ENCODE peak calls at places on chromosomes 6 and 20, in four cellular contexts. One of them, this sample, is unnamed.

GRCh38 chr20:44688053-44688625 is 27.0 kb upstream of the CCN5 start:
- DNase-seq in astrocyte: no peak
- DNase-seq in heart left ventricle: no peak
- DNase-seq in AG04450: no peak
- DNase-seq in this sample: no peak

GRCh38 chr6:18099501-18099900 is 23.0 kb downstream of the NHLRC1 start:
- DNase-seq in astrocyte: peak; percentile 32
- DNase-seq in heart left ventricle: no peak
- DNase-seq in AG04450: no peak
- DNase-seq in this sample: no peak

GRCh38 chr6:90530882-90531281 is 56.0 kb downstream of the MAP3K7 start:
- DNase-seq in astrocyte: no peak
- DNase-seq in heart left ventricle: no peak
- DNase-seq in AG04450: no peak
- DNase-seq in this sample: no peak

GRCh38 chr6:79861023-79861422 is 86.3 kb downstream of the ELOVL4 start:
- DNase-seq in astrocyte: no peak
- DNase-seq in heart left ventricle: no peak
- DNase-seq in AG04450: no peak
- DNase-seq in this sample: no peak

GRCh38 chr6:81911446-81911845 is 159.0 kb upstream of the TENT5A start:
- DNase-seq in astrocyte: no peak
- DNase-seq in heart left ventricle: no peak
- DNase-seq in AG04450: no peak
- DNase-seq in this sample: no peak

GRCh38 chr6:152295920-152296319 is 341.2 kb downstream of the SYNE1 start:
- DNase-seq in astrocyte: no peak
- DNase-seq in heart left ventricle: no peak
- DNase-seq in AG04450: no peak
- DNase-seq in this sample: no peak

GRCh38 chr6:165181951-165182414 is 127.4 kb downstream of the C6orf118 start:
- DNase-seq in astrocyte: peak; percentile 88
- DNase-seq in heart left ventricle: no peak
- DNase-seq in AG04450: no peak
- DNase-seq in this sample: peak; percentile 69

GRCh38 chr6:28357036-28357435 is 7.3 kb downstream of the ZKSCAN3 start:
- DNase-seq in astrocyte: peak; percentile 40
- DNase-seq in heart left ventricle: no peak
- DNase-seq in AG04450: no peak
- DNase-seq in this sample: no peak

GRCh38 chr6:73180718-73181619 is 44.3 kb downstream of the KHDC1L start:
- DNase-seq in astrocyte: peak; percentile 66
- DNase-seq in heart left ventricle: no peak
- DNase-seq in AG04450: peak; percentile 44
- DNase-seq in this sample: peak; percentile 80

GRCh38 chr6:155909710-155910109 is 454.1 kb upstream of the NOX3 start:
- DNase-seq in astrocyte: no peak
- DNase-seq in heart left ventricle: no peak
- DNase-seq in AG04450: no peak
- DNase-seq in this sample: no peak

GRCh38 chr6:25637946-25638345 is 14.1 kb upstream of the SCGN start:
- DNase-seq in astrocyte: no peak
- DNase-seq in heart left ventricle: no peak
- DNase-seq in AG04450: no peak
- DNase-seq in this sample: no peak

GRCh38 chr6:37155394-37156312 is 14.3 kb upstream of the PIM1 start:
- DNase-seq in astrocyte: peak; percentile 50
- DNase-seq in heart left ventricle: no peak
- DNase-seq in AG04450: no peak
- DNase-seq in this sample: no peak

GRCh38 chr6:129748212-129748900 is 38.4 kb upstream of the ARHGAP18 start:
- DNase-seq in astrocyte: peak; percentile 30
- DNase-seq in heart left ventricle: peak; percentile 27
- DNase-seq in AG04450: no peak
- DNase-seq in this sample: peak; percentile 57

GRCh38 chr6:48743738-48744137 is 632.7 kb upstream of the PTCHD4 start:
- DNase-seq in astrocyte: peak; percentile 21
- DNase-seq in heart left ventricle: no peak
- DNase-seq in AG04450: no peak
- DNase-seq in this sample: no peak

GRCh38 chr6:29602564-29603361 is 17.8 kb downstream of the OR2H2 start:
- DNase-seq in astrocyte: peak; percentile 6
- DNase-seq in heart left ventricle: no peak
- DNase-seq in AG04450: peak; percentile 3
- DNase-seq in this sample: no peak

GRCh38 chr6:35087361-35088280 is 53.5 kb downstream of the TCP11 start:
- DNase-seq in astrocyte: no peak
- DNase-seq in heart left ventricle: peak; percentile 16
- DNase-seq in AG04450: no peak
- DNase-seq in this sample: no peak

GRCh38 chr20:61668064-61668463 is 397.6 kb downstream of the TAF4 start:
- DNase-seq in astrocyte: no peak
- DNase-seq in heart left ventricle: no peak
- DNase-seq in AG04450: no peak
- DNase-seq in this sample: no peak

GRCh38 chr20:19745106-19745505 is 13.0 kb upstream of the RIN2 start:
- DNase-seq in astrocyte: no peak
- DNase-seq in heart left ventricle: no peak
- DNase-seq in AG04450: no peak
- DNase-seq in this sample: no peak

GRCh38 chr20:15241696-15242095 is 904.3 kb upstream of the FLRT3 start:
- DNase-seq in astrocyte: peak; percentile 27
- DNase-seq in heart left ventricle: no peak
- DNase-seq in AG04450: no peak
- DNase-seq in this sample: peak; percentile 36

GRCh38 chr20:7195704-7196103 is 428.2 kb downstream of the BMP2 start:
- DNase-seq in astrocyte: peak; percentile 94
- DNase-seq in heart left ventricle: peak; percentile 30
- DNase-seq in AG04450: no peak
- DNase-seq in this sample: peak; percentile 13

GRCh38 chr6:145704153-145704781 is 31.1 kb downstream of the EPM2A start:
- DNase-seq in astrocyte: no peak
- DNase-seq in heart left ventricle: no peak
- DNase-seq in AG04450: no peak
- DNase-seq in this sample: peak; percentile 17

GRCh38 chr20:44334306-44334705 is 2.5 kb upstream of the R3HDML start:
- DNase-seq in astrocyte: peak; percentile 6
- DNase-seq in heart left ventricle: no peak
- DNase-seq in AG04450: no peak
- DNase-seq in this sample: no peak

DNA sequence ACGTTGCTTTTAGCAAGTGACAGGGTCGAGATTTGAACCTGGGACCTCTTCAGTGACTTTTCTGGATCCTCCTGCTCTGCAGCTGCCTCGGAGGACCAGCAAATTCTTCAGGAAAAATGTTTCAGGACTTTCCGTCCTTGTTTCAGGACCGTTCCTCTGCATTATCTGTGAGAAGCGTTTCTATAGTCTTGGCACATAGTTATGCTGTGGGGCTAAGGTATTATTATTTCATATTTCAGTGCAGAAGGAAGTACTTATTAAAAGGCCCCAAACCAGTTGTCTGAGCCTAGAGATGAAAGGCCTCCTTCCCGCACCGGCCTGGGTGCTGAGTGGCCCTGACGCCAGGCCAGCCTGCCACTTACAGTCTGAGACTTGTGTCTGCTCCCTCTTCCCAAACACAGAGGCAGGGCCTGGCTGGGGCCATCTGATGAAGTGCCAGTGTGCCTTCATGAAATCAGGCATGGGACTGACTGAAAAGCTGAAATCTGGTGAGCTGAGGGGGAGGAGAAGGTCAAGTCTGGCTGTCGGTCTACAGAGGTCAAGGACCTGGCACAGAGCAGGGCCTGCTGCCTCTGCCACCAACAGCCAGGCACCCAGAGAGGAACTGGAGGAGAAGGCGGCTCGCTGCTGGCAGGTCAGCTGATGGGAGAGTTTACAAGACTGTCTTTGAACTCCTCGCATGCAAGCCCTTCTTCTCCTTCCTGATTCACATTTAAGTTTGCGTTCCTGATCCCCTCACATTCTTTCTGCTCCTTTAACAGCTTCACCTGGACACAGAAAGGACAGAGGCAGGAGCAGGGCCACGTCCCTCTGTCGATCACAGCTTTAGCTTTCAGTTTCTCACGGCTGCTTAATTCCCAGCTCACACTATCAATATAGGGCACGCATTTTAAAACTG is 8.9 kb upstream of the QKI start:
- DNase-seq in astrocyte: no peak
- DNase-seq in heart left ventricle: peak; percentile 86
- DNase-seq in AG04450: no peak
- DNase-seq in this sample: peak; percentile 43
- H3K4me3 ChIP-seq in astrocyte: peak overlapping the region; percentile 48
- H3K4me3 ChIP-seq in heart left ventricle: peak overlapping the region; percentile 35
- H3K4me3 ChIP-seq in AG04450: peak overlapping the region; percentile 50
- H3K4me3 ChIP-seq in this sample: peak overlapping the region; percentile 44

GRCh38 chr20:50460115-50460607 is 50.0 kb upstream of the PTPN1 start:
- DNase-seq in astrocyte: no peak
- DNase-seq in heart left ventricle: no peak
- DNase-seq in AG04450: no peak
- DNase-seq in this sample: no peak

GRCh38 chr20:50455656-50456451 is 54.3 kb upstream of the PTPN1 start:
- DNase-seq in astrocyte: no peak
- DNase-seq in heart left ventricle: no peak
- DNase-seq in AG04450: no peak
- DNase-seq in this sample: no peak

GRCh38 chr20:50459124-50459918 is 50.9 kb upstream of the PTPN1 start:
- DNase-seq in astrocyte: no peak
- DNase-seq in heart left ventricle: no peak
- DNase-seq in AG04450: no peak
- DNase-seq in this sample: no peak

GRCh38 chr20:50453533-50453932 is 56.6 kb upstream of the PTPN1 start:
- DNase-seq in astrocyte: no peak
- DNase-seq in heart left ventricle: no peak
- DNase-seq in AG04450: no peak
- DNase-seq in this sample: no peak

DNA sequence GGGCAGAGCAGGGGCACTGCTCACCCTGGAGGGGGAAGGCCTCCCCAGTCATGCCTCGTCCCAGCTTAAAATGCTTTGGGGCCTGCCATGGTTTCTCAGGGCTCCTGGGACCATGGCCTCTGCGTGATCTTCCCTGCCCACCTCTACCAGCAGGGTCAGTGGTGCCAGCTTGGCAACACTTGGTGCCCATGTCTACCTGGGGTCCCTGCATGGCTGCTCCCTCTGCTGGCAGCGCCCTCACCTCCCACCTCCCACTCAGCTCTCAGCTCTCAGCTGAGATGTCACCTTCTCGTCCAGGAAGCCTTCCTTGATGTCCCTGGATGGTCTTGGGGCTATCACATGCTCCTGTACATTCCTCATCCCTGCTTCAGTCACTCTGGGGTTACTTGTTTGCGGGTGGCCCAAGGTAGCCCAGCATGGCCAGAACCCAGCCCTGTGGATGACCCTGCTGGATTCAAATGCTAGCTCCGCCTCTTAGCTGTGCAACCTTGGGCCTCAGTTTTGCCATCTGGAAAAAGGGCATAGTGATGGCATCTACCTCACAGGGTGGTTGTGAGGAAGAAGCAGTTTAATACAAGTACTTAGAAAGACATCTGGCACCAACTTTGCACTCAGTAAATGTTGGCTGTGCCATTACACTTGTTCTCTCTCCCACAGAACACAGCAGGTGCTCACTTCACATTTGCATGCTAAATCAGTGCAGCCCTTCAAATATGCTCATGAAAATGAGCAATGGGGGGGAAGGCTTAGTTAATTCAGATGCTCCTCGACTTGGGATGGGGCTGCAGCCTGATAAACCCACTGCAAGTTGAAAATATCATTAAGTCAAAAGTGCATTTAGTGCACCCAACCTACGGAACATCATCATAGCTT is 53.5 kb upstream of the PTPN1 start:
- DNase-seq in astrocyte: no peak
- DNase-seq in heart left ventricle: no peak
- DNase-seq in AG04450: no peak
- DNase-seq in this sample: no peak
- TF ChIP-seq CTCF in astrocyte: no peak
- TF ChIP-seq CTCF in heart left ventricle: no peak
- TF ChIP-seq CTCF in AG04450: peak; percentile 30
- TF ChIP-seq CTCF in this sample: no peak

DNA sequence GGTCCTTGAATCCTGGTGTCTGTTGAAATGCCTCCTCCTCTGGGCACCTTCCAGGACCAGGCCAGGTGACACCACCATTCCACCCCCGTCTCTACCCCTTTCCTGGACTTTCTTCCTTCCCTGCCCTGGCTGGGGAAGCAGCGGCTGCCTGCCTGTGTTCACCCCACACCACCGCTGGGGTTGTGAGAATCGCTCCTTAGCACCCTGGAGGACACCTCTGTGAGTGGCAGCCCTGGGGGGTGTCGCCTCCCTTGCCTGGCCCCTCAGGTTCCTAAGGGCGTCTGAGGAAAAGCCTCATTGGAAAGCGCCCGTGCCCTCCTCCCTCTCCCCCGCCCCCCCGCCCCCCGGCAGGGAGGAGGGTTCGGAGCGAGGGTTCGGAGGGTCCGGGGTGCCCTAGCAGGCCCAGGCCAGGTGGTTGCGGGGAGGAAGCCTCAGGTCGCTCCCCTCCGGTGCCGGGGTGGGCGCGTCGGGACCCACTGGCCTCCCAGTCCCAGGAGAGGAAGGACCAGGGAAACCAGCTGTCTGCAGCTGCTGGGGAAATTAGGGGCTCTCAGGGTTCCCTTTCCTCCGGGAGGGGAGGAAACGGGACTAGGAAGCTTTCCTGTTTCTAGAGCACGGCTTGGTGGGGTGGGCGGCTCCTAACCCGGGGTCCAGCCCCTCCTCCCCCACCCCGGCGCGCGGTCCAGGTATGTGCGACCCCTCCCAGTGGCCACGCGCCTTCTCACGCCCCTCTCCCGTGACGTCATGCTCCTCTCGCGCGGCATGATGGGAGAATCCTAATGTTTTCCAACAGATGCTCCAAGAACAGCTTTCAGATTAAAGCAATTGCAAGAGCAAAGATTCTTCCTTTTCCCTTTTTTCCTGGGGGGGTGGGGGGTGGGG is at the start of gene PHACTR3:
- DNase-seq in astrocyte: no peak
- DNase-seq in heart left ventricle: no peak
- DNase-seq in AG04450: no peak
- DNase-seq in this sample: no peak
- H3K4me3 ChIP-seq in astrocyte: no peak within 1 kb of the TSS
- H3K4me3 ChIP-seq in heart left ventricle: peak within 1 kb of the TSS; percentile 14
- H3K4me3 ChIP-seq in AG04450: no peak within 1 kb of the TSS
- H3K4me3 ChIP-seq in this sample: no peak within 1 kb of the TSS

DNA sequence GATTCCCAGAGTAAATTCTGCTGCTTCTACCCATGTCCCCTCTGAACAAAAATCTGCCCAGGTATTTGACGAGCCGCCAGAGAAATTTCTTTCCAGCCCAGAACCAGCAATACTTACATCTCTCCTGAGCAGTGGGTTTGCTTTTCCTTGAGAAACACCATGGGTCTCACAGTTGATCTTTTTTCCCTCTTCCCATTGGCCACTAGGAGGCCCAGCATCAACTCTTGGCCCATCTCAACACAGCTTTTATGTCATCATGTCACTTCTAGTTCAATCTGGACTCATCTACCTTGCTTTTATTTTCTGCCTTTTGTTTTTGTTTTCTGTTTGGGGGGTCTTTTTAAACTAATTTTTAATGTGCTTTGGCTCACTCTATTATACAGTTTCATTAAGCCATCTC is 18.8 kb downstream of the MAFB start:
- DNase-seq in astrocyte: no peak
- DNase-seq in heart left ventricle: no peak
- DNase-seq in AG04450: no peak
- DNase-seq in this sample: no peak
- TF ChIP-seq CTCF in astrocyte: no peak
- TF ChIP-seq CTCF in heart left ventricle: no peak
- TF ChIP-seq CTCF in AG04450: no peak
- TF ChIP-seq CTCF in this sample: peak; percentile 6

GRCh38 chr20:32891491-32891890 is 32.8 kb downstream of the EFCAB8 start:
- DNase-seq in astrocyte: no peak
- DNase-seq in heart left ventricle: no peak
- DNase-seq in AG04450: no peak
- DNase-seq in this sample: no peak
- H3K4me3 ChIP-seq in astrocyte: no peak overlapping the region
- H3K4me3 ChIP-seq in heart left ventricle: no peak overlapping the region
- H3K4me3 ChIP-seq in AG04450: no peak overlapping the region
- H3K4me3 ChIP-seq in this sample: no peak overlapping the region

This sample was measured in AG10803.